ENCODE peak calls at places on chromosomes 12 and 14, in four cellular contexts. T is Karpas-422, O is IMR-90, Z is mammary epithelial cell. G is an unnamed sample.
A peak's percentile ranks its signal among the peaks of the same experiment; 100 is the strongest.

GRCh38 chr14:24270537-24271133 is 762 bp downstream of the RABGGTA start:
- DNase-seq in Z (no peak), O (no peak), T (no peak), G (no peak)

GRCh38 chr12:105935106-105935505 is 203.6 kb downstream of the NUAK1 start:
- DNase-seq in Z (peak; percentile 72), O (peak; percentile 29), T (no peak), G (no peak)

GRCh38 chr12:75862692-75863471 is 168.7 kb downstream of the PHLDA1 start:
- DNase-seq in Z (peak; percentile 94), T (no peak), O (peak; percentile 86), G (no peak)

GRCh38 chr14:105865904-105866840 is 339.8 kb downstream of the TMEM121 start:
- DNase-seq in T (no peak), Z (no peak), O (no peak), G (no peak)

GRCh38 chr12:89261982-89262381 is 90.3 kb downstream of the DUSP6 start:
- DNase-seq in T (no peak), O (no peak), Z (no peak), G (no peak)

GRCh38 chr12:108478611-108479010 is 36.5 kb upstream of the FICD start:
- DNase-seq in O (no peak), Z (no peak), T (no peak), G (no peak)

GRCh38 chr12:89529738-89530137 is 3.9 kb upstream of the POC1B start:
- DNase-seq in Z (peak; percentile 45), O (peak; percentile 67), T (peak; percentile 82), G (no peak)

GRCh38 chr12:96743606-96744005 is 163.5 kb upstream of the NEDD1 start:
- DNase-seq in T (no peak), Z (no peak), O (peak; percentile 38), G (no peak)

GRCh38 chr12:6914246-6914947 is at the start of gene ENO2:
- DNase-seq in T (peak; percentile 82), Z (no peak), O (peak; percentile 63), G (no peak)

GRCh38 chr14:100159107-100159864 is at the start of gene DEGS2:
- DNase-seq in Z (no peak), O (no peak), T (no peak), G (no peak)

GRCh38 chr12:123149088-123149827 is 1.6 kb downstream of the PITPNM2 start:
- DNase-seq in O (no peak), T (no peak), Z (no peak), G (no peak)

GRCh38 chr14:100147181-100147631 is 12.2 kb downstream of the DEGS2 start:
- DNase-seq in T (peak; percentile 53), Z (no peak), O (no peak), G (no peak)

GRCh38 chr14:99850705-99851104 is 57.5 kb downstream of the EML1 start:
- DNase-seq in T (peak; percentile 73), Z (no peak), O (peak; percentile 16), G (no peak)

GRCh38 chr12:27635349-27635972 is 60.8 kb upstream of the REP15 start:
- DNase-seq in Z (peak; percentile 46), O (peak; percentile 77), T (peak; percentile 52), G (no peak)

GRCh38 chr12:110073049-110073831 is 24.9 kb upstream of the C12orf76 start:
- DNase-seq in O (no peak), Z (peak; percentile 10), T (peak; percentile 46), G (no peak)

GRCh38 chr12:2664721-2665577 is 129.8 kb upstream of the FKBP4 start:
- DNase-seq in T (no peak), Z (no peak), O (no peak), G (no peak)

GRCh38 chr12:93197067-93197593 is 180.6 kb upstream of the NUDT4 start:
- DNase-seq in T (no peak), O (peak; percentile 54), Z (peak; percentile 60), G (no peak)

GRCh38 chr12:77645966-77646598 is 184.6 kb upstream of the NAV3 start:
- DNase-seq in O (no peak), T (no peak), Z (no peak), G (no peak)

GRCh38 chr14:27050195-27050594 is 452.4 kb upstream of the NOVA1 start:
- DNase-seq in Z (no peak), T (no peak), O (no peak), G (no peak)

GRCh38 chr12:80848858-80849257 is 88.9 kb downstream of the LIN7A start:
- DNase-seq in T (no peak), Z (no peak), O (no peak), G (no peak)

GRCh38 chr12:6942331-6942665 is 1.3 kb upstream of the RNU7-1 start:
- DNase-seq in O (no peak), T (no peak), Z (no peak), G (no peak)

GRCh38 chr12:66107451-66107915 is 23.1 kb downstream of the LLPH start:
- DNase-seq in Z (peak; percentile 91), T (peak; percentile 97), O (peak; percentile 94), G (peak; percentile 92)

GRCh38 chr12:4526923-4527546 is 11.7 kb upstream of the RAD51AP1 start:
- DNase-seq in O (peak; percentile 16), T (peak; percentile 55), Z (no peak), G (peak; percentile 10)

GRCh38 chr12:9237286-9237685 is 29.1 kb upstream of the PZP start:
- DNase-seq in Z (peak; percentile 46), O (no peak), T (no peak), G (no peak)

GRCh38 chr12:53299101-53299453 is 418 bp upstream of the MYG1 start:
- DNase-seq in T (peak; percentile 74), O (peak; percentile 85), Z (peak; percentile 62), G (no peak)

GRCh38 chr14:24381363-24382102 is 13.5 kb downstream of the NFATC4 start:
- DNase-seq in O (no peak), T (no peak), Z (no peak), G (no peak)

GRCh38 chr14:74504874-74505617 is 11.5 kb downstream of the ISCA2 start:
- DNase-seq in T (no peak), Z (no peak), O (no peak), G (no peak)
- H3K36me3 ChIP-seq in T (no peaks in the 10 kb centered on the region), Z (peaks cover 18% of the 10 kb centered on the region), O (peaks cover 30% of the 10 kb centered on the region), G (no peaks in the 10 kb centered on the region)

GRCh38 chr12:71665109-71665476 is 992 bp downstream of the THAP2 start:
- DNase-seq in O (no peak), Z (no peak), T (peak; percentile 57), G (no peak)
- H3K27ac ChIP-seq in O (no peak overlapping the region), Z (peak overlapping the region; percentile 96), T (peak overlapping the region; percentile 89), G (peak overlapping the region; percentile 96)

DNA sequence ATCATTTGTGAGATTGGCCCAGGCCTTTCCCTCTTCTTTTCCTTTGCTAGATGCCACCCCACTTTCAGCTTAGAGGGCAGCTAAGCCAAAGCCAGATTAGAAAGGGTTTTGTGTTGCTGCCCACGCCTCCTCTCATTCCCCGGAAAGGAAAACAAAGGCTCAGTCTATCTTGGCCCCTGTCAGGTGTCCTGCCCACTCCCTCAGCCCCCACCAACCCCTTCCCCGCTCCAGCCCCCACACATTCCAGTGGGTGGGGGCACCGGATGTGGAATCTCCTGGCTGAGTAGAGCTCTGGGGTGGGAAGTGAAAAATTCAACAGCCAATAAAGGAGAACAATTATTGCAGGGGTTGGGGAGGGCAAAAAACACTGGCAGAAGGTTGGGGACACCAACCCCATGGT is 2.2 kb upstream of the RDH5 start:
- DNase-seq in Z (no peak), O (no peak), T (no peak), G (no peak)
- H3K9ac ChIP-seq in Z (no peak overlapping the region), O (no peak overlapping the region), T (peak overlapping the region; percentile 84), G (no peak overlapping the region)

GRCh38 chr14:103709814-103710213 is 5.4 kb downstream of the XRCC3 start:
- DNase-seq in T (no peak), Z (no peak), O (no peak), G (no peak)

GRCh38 chr14:103706551-103707328 is 8.5 kb downstream of the XRCC3 start:
- DNase-seq in O (no peak), Z (no peak), T (no peak), G (no peak)

GRCh38 chr14:103708750-103709187 is 6.5 kb downstream of the XRCC3 start:
- DNase-seq in Z (no peak), O (no peak), T (no peak), G (no peak)

GRCh38 chr14:103705524-103706284 is 9.5 kb downstream of the XRCC3 start:
- DNase-seq in T (no peak), O (no peak), Z (no peak), G (no peak)

GRCh38 chr14:103707329-103708263 is 7.7 kb downstream of the XRCC3 start:
- DNase-seq in T (no peak), Z (no peak), O (no peak), G (no peak)
- H3K36me3 ChIP-seq in T (peaks cover 45% of the 10 kb centered on the region), Z (peaks cover 16% of the 10 kb centered on the region), O (peaks cover 48% of the 10 kb centered on the region), G (peaks cover 52% of the 10 kb centered on the region)

DNA sequence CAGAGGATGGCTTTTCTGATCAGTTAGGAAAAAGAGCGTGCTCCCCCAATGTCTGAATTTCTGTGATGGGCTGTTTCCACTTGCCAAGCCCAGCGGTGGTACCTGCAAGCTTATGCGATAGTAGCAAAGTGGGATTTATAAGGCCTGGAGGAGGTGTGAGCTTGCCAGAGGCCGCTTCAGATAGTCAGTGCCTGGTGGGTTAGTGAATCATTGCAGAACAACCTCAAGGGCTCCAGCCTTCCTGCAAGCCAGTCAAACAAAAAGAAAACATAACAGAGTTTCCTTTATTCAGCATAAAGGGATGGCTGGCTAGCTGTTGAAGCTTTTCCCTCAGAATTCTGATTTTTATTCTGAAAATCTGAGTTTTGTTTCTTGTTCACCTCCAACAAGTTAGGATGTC is 7.6 kb upstream of the BMP4 start:
- DNase-seq in O (peak; percentile 47), Z (no peak), T (no peak), G (no peak)
- H3K27ac ChIP-seq in O (no peak overlapping the region), Z (no peak overlapping the region), T (no peak overlapping the region), G (no peak overlapping the region)

GRCh38 chr12:13204428-13204827 is 7.9 kb downstream of the EMP1 start:
- DNase-seq in O (peak; percentile 93), T (no peak), Z (no peak), G (no peak)
- H3K9ac ChIP-seq in O (peak overlapping the region; percentile 12), T (no peak overlapping the region), Z (no peak overlapping the region), G (no peak overlapping the region)

GRCh38 chr14:20454645-20455354 is at the start of the genes APEX1 and OSGEP:
- DNase-seq in O (peak; percentile 99), T (peak; percentile 100), Z (peak; percentile 98), G (peak; percentile 97)
- H3K36me3 ChIP-seq in O (peaks cover 28% of the 10 kb centered on the region), T (peaks cover 48% of the 10 kb centered on the region), Z (peaks cover 39% of the 10 kb centered on the region), G (peaks cover 68% of the 10 kb centered on the region)